ENCODE peak calls at places on chromosomes 2 and 18, in four cellular contexts. E is neural crest cell, N is astrocyte of the cerebellum, M is omental fat pad. P is an unnamed sample.

GRCh38 chr2:61179701-61180639 is 18.0 kb downstream of the C2orf74 start:
- DNase-seq in E (no peak), N (peak; percentile 50), M (no peak), P (no peak)

GRCh38 chr2:133498615-133499585 is 69.4 kb downstream of the NCKAP5 start:
- DNase-seq in E (no peak), N (no peak), M (no peak), P (no peak)

GRCh38 chr18:11994346-11994707 is 13.0 kb downstream of the IMPA2 start:
- DNase-seq in E (no peak), N (no peak), M (no peak), P (no peak)

GRCh38 chr2:144522741-144523605 is 3.1 kb upstream of the ZEB2 start:
- DNase-seq in E (no peak), N (no peak), M (no peak), P (no peak)

GRCh38 chr2:38462121-38462634 is 85.1 kb upstream of the ATL2 start:
- DNase-seq in E (no peak), N (peak; percentile 99), M (no peak), P (peak; percentile 42)

GRCh38 chr2:150486539-150487484 is 655 bp downstream of the RND3 start:
- DNase-seq in E (peak; percentile 17), N (no peak), M (no peak), P (no peak)

GRCh38 chr2:38039511-38039910 is 36.4 kb downstream of the CYP1B1 start:
- DNase-seq in E (no peak), N (no peak), M (no peak), P (no peak)

GRCh38 chr18:45775241-45775676 is 50.2 kb upstream of the SIGLEC15 start:
- DNase-seq in E (no peak), N (no peak), M (no peak), P (no peak)

GRCh38 chr2:71458413-71459083 is 5.2 kb downstream of the DYSF start:
- DNase-seq in E (no peak), N (peak; percentile 49), M (no peak), P (no peak)

GRCh38 chr2:171319164-171319810 is 114.5 kb downstream of the METTL8 start:
- DNase-seq in E (no peak), N (no peak), M (no peak), P (peak; percentile 17)

GRCh38 chr2:191166111-191166755 is 15.4 kb upstream of the STAT4 start:
- DNase-seq in E (no peak), N (no peak), M (no peak), P (no peak)

GRCh38 chr18:30970201-30970816 is 72.2 kb downstream of the DSC3 start:
- DNase-seq in E (peak; percentile 12), N (peak; percentile 22), M (no peak), P (no peak)

GRCh38 chr2:61210332-61210981 is 48.5 kb downstream of the C2orf74 start:
- DNase-seq in E (no peak), N (no peak), M (no peak), P (peak; percentile 69)

GRCh38 chr2:62197017-62197586 is 1.2 kb downstream of the B3GNT2 start:
- DNase-seq in E (no peak), N (no peak), M (no peak), P (no peak)

GRCh38 chr2:50672286-50672685 is 359.6 kb downstream of the NRXN1 start:
- DNase-seq in E (no peak), N (peak; percentile 77), M (no peak), P (no peak)

GRCh38 chr18:2884706-2885285 is 38.0 kb downstream of the EMILIN2 start:
- DNase-seq in E (no peak), N (no peak), M (no peak), P (no peak)

GRCh38 chr18:35695803-35696202 is 114.3 kb downstream of the GALNT1 start:
- DNase-seq in E (no peak), N (no peak), M (no peak), P (no peak)

GRCh38 chr2:23268467-23269263 is 116.3 kb upstream of the KLHL29 start:
- DNase-seq in E (no peak), N (no peak), M (no peak), P (no peak)

GRCh38 chr2:46493241-46493970 is 14.0 kb downstream of the TMEM247 start:
- DNase-seq in E (no peak), N (peak; percentile 16), M (no peak), P (peak; percentile 33)

GRCh38 chr2:160583162-160583522 is 89.5 kb upstream of the RBMS1 start:
- DNase-seq in E (no peak), N (peak; percentile 46), M (no peak), P (peak; percentile 52)

GRCh38 chr2:25324905-25325592 is 16.7 kb downstream of the DNMT3A start:
- DNase-seq in E (no peak), N (no peak), M (no peak), P (no peak)

GRCh38 chr2:70212298-70212948 is 21.6 kb upstream of the C2orf42 start:
- DNase-seq in E (no peak), N (no peak), M (no peak), P (no peak)

GRCh38 chr2:239047420-239047819 is 199.5 kb downstream of the TWIST2 start:
- DNase-seq in E (no peak), N (no peak), M (no peak), P (no peak)

GRCh38 chr18:43159091-43159490 is 43.6 kb upstream of the RIT2 start:
- DNase-seq in E (no peak), N (peak; percentile 61), M (no peak), P (no peak)

GRCh38 chr2:88355486-88355885 is 97.0 kb downstream of the FOXI3 start:
- DNase-seq in E (no peak), N (no peak), M (no peak), P (no peak)

GRCh38 chr2:146754606-146755005 is 1090.2 kb upstream of the ACVR2A start:
- DNase-seq in E (no peak), N (no peak), M (no peak), P (no peak)

DNA sequence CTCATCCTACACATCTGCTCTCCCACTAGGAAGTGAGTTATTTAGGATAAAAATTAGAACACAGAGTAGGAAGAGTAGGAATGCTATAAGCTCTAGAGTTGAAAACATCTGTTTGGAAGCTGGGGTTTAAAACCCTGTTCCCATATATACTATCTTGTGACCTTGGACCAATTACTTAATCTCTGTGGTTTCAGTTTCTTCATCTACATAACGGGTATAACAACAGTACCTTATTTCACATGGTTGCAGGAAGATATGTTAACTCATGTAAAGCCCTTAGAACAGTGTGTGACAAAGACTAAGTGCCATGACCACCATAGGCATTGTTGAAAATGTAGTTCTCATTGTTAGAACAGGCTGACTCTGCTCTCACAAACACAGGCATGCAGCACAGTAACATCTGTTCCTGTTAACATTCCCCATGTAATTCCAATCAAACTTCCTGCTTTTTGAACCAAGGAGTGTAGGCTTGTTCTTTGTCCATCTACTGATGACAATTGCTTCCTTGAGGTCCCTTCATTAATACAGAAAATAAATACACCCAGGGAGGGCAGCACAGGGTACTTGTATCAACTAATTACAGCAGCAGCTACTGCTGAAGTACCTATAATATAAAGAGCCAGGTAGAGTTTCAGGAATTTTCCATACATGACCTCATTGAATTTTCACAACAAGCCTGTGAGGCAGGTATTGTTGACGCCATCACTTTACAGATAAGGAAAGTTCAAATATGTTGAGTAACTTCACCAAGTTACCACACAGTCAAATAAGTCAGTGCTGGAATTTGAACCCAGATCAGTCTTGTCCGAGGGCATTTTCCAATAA is 204.2 kb downstream of the L3MBTL4 start:
- DNase-seq in E (no peak), N (no peak), M (no peak), P (no peak)
- TF ChIP-seq CTCF in E (no peak), N (no peak), M (no peak), P (no peak)

DNA sequence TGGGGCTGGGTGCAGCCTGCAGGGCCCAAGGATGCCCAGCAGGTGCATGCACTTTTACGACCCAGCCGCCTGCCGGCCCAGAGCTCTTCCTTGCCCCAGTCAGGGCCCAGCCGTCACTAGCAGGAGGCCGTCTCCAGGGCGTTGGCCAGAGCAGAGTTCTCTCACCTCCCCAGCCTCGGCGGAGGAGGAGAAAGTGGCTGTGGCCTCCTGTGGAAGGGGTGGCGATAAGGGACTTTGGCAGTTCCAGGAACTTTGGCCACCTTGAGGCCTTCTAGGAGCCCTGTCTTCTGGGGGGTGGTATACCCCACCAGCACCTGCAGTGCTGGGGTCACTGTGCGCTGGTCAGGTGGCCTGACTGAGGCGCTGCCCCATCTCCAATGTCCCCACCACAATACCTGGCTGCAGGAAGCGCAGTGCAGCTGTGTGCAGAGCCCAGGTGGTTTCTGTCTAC is 22.0 kb downstream of the NPPC start:
- DNase-seq in E (no peak), N (no peak), M (no peak), P (no peak)
- TF ChIP-seq CTCF in E (no peak), N (no peak), M (no peak), P (no peak)

DNA sequence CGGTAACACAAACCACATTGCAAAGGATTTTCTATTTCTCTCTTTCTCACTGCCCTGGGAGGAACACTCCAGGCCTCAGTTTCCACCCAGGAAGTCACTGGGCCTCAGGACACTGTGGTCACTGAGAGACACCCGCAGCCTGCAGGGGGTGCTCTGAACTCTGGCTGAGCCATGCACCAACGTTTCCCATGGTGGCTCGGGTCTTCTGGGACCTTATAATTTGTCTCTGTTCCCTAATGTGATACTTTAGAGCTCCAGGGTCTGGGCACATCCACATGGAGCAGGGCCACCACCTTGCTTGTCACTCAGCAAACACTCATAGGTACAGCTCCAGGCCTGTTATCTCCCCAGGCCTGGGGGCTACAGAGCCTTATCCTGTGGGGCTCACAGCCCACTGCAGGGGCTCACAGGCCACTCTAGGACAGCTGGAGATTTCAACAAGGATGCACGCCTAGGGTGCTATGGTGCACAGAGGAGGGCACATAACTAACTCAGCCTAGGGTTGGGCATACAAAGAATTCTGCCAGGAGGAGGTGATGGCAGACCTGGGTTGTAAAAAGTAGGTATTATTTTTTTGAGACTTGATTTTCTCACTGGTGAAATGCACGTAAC is 2.9 kb upstream of the HS1BP3 start:
- DNase-seq in E (no peak), N (no peak), M (no peak), P (no peak)
- TF ChIP-seq CTCF in E (no peak), N (no peak), M (no peak), P (no peak)

DNA sequence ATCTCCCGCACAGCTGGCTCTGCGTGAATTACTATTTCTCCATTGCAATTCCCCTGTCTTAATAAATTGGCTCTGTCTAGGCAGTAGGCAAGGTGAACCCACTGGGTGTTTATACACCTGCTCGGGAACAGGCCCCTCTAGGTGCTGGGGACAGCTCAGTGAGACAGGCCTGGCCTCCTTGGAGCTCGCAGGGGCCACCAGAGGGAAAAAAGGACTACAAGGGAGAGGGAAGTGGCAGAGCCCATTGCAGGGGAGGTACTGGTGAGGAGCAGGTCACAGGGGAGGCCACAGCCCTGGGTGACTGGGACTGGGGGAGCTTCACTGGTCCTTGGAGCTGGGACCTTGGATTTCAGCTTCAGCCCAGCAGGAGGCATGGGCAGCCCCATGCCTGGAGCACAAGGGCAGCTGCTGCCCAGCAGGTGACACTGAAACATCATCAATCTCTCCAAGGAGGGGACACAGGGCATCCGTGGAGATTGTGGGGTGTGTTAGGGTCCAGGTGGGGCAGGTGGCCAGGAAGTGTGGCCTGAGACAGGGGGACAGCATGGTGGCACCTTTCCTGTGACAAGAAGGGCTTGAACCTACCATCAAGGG is 31.2 kb downstream of the NGEF start:
- DNase-seq in E (no peak), N (no peak), M (no peak), P (no peak)
- TF ChIP-seq CTCF in E (no peak), N (no peak), M (no peak), P (no peak)

P was measured in AG04449.